ENCODE peak calls at places on chromosome 20, in seven cellular contexts. H is astrocyte of the spinal cord, O is nephron progenitor cell, T is fibroblast of pulmonary artery, S is AG10803, N is left ventricle myocardium inferior, I is Peyer's patch. Q is an unnamed sample.

GRCh38 chr20:11260611-11261010 is 586.8 kb upstream of the JAG1 start:
- DNase-seq in S (no peak), O (no peak), N (no peak), I (no peak), H (peak; percentile 83), T (peak; percentile 54), Q (no peak)

GRCh38 chr20:32070282-32070681 is 18.2 kb downstream of the HCK start:
- DNase-seq in H (no peak), I (no peak), N (no peak), S (no peak), O (no peak), T (no peak), Q (no peak)

GRCh38 chr20:58854638-58855471 is 2.3 kb downstream of the GNAS start:
- DNase-seq in I (no peak), N (no peak), O (peak; percentile 42), T (no peak), H (no peak), S (no peak), Q (no peak)

GRCh38 chr20:56424931-56425330 is 12.9 kb downstream of the CASS4 start:
- DNase-seq in S (no peak), I (no peak), O (no peak), N (no peak), T (no peak), H (no peak), Q (no peak)

GRCh38 chr20:45467861-45468260 is 1.7 kb upstream of the WFDC2 start:
- DNase-seq in H (no peak), O (no peak), T (no peak), I (no peak), S (no peak), N (no peak), Q (no peak)

GRCh38 chr20:24608926-24609667 is 139.7 kb downstream of the SYNDIG1 start:
- DNase-seq in T (peak; percentile 7), H (peak; percentile 36), N (no peak), O (no peak), I (no peak), S (peak; percentile 53), Q (no peak)

GRCh38 chr20:1336699-1337387 is 7.9 kb upstream of the SDCBP2 start:
- DNase-seq in O (no peak), S (peak; percentile 31), T (peak; percentile 84), H (peak; percentile 35), N (peak; percentile 84), I (peak; percentile 59), Q (no peak)

GRCh38 chr20:57329608-57330221 is at the start of gene SPO11:
- DNase-seq in N (no peak), I (no peak), S (no peak), H (no peak), T (no peak), O (peak; percentile 22), Q (no peak)

GRCh38 chr20:32965581-32966373 is 38.5 kb downstream of the SUN5 start:
- DNase-seq in T (no peak), S (no peak), H (no peak), O (no peak), I (peak; percentile 48), N (no peak), Q (no peak)

GRCh38 chr20:43994486-43995100 is 79.9 kb downstream of the TOX2 start:
- DNase-seq in S (peak; percentile 22), I (no peak), N (no peak), H (peak; percentile 17), O (no peak), T (peak; percentile 43), Q (peak; percentile 41)

GRCh38 chr20:45358282-45359068 is 4.5 kb upstream of the SYS1 start:
- DNase-seq in H (peak; percentile 60), S (peak; percentile 88), O (no peak), N (peak; percentile 73), T (peak; percentile 93), I (peak; percentile 76), Q (peak; percentile 62)

GRCh38 chr20:61135266-61135665 is 116.8 kb upstream of the CDH4 start:
- DNase-seq in S (peak; percentile 13), H (no peak), I (no peak), O (no peak), N (no peak), T (no peak), Q (no peak)

GRCh38 chr20:61510778-61511330 is 258.8 kb downstream of the CDH4 start:
- DNase-seq in H (no peak), N (no peak), S (no peak), T (no peak), I (no peak), O (no peak), Q (no peak)

GRCh38 chr20:44542902-44543301 is 21.0 kb upstream of the SERINC3 start:
- DNase-seq in N (no peak), T (no peak), H (no peak), I (no peak), O (no peak), S (no peak), Q (no peak)

GRCh38 chr20:51424270-51425041 is 118.1 kb downstream of the NFATC2 start:
- DNase-seq in O (no peak), I (no peak), N (no peak), S (no peak), H (no peak), T (no peak), Q (no peak)

GRCh38 chr20:11982289-11982957 is 64.7 kb downstream of the BTBD3 start:
- DNase-seq in H (no peak), T (no peak), N (no peak), O (no peak), S (no peak), I (peak; percentile 61), Q (no peak)

GRCh38 chr20:4542270-4542669 is 179.4 kb upstream of the PRND start:
- DNase-seq in T (no peak), I (no peak), O (no peak), S (no peak), H (no peak), N (no peak), Q (no peak)

GRCh38 chr20:31718952-31719643 is 3.6 kb downstream of the BCL2L1 start:
- DNase-seq in I (no peak), T (no peak), H (no peak), N (no peak), S (no peak), O (no peak), Q (no peak)

GRCh38 chr20:62362590-62362940 is 4.5 kb downstream of the LAMA5 start:
- DNase-seq in O (no peak), H (no peak), T (no peak), N (no peak), I (no peak), S (no peak), Q (no peak)

GRCh38 chr20:8389381-8390368 is 257.6 kb downstream of the PLCB1 start:
- DNase-seq in H (peak; percentile 71), N (no peak), S (peak; percentile 73), O (no peak), T (peak; percentile 81), I (no peak), Q (peak; percentile 47)

GRCh38 chr20:61936701-61937131 is 129.0 kb downstream of the TAF4 start:
- DNase-seq in H (no peak), O (no peak), I (no peak), S (no peak), N (peak; percentile 3), T (no peak), Q (no peak)

DNA sequence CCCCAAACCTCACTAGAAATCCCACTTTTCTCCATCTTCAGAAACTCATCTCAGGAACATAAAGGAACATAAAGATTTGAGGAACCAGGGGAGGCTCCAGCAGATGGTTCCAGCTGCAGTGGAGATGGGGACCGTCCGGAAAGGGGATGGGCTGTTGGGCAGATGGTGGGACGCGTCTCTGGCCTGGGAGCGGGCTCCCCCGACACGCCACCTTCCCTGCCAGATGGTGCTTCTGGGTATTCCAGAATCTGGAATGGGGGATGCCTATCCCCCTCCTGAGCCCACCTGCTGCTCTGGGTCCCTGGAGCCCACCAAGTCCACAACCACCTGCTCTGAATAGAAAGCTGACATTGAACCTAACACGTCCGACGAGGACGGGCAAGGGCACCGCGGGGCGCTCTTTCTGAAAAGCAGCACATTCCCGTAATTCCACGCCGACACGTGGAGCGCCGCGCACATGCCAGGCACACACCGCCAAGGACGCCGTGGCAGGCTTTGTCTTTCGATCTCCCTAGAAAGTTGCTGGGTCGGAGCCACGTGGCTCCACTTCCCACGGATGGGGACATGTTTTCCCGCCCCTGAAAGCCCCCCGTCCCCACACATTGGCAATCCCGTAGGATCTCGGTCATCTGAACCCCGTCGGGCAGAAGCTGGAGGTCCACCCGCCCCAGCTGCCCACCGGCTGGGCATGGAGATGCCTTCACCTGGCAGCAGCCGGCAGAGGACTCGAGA is 27.3 kb downstream of the SLC2A4RG start:
- DNase-seq in T (no peak), O (no peak), N (no peak), H (no peak), S (no peak), I (no peak), Q (no peak)
- TF ChIP-seq CTCF in T (no peak), O (no peak), N (no peak), H (no peak), S (no peak), I (no peak), Q (no peak)

GRCh38 chr20:13336308-13337089 is 115.4 kb downstream of the ISM1 start:
- DNase-seq in H (no peak), T (no peak), I (no peak), S (no peak), N (no peak), O (no peak), Q (peak; percentile 57)
- TF ChIP-seq CTCF in H (no peak), T (no peak), I (no peak), S (no peak), N (no peak), O (no peak), Q (no peak)

DNA sequence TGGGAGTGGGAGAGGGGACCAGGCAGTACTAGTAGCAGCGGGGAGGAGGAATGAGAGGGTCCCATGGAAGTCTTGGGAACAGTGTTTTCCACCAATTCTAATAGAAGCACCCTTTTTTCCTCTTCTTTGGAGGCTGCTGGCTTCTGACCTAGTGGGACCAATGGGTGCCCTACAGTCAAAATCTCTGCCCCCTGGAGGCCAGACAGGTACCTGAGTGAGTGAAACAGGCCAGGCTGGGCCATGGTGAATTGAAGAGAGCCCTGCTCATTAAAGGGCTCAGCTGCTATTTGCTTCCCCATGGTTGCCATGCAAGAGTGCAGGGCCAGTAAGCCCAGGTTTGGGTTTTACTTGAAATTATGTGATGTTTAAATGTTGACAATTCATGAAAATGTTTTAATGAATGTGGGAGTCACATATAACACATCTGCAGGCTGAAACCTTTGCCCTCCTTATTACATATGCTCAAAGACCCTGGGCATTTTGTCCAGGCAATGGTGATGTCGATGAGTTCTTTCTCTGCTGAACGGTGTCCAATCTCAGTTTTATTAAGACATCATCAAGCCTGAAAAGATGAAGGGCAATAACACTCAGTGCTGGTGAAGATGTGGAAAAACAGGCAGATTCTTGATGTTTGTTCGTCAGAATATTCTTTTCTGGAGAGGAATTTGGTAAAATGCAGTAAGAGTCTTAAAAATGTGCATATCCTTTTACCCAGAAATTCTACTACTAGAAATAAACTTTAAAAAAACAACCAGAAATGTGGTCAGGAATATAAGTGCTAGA is 42.3 kb upstream of the OCSTAMP start:
- DNase-seq in S (no peak), O (no peak), I (no peak), N (no peak), T (no peak), H (no peak), Q (no peak)
- TF ChIP-seq CTCF in S (peak; percentile 17), O (no peak), I (no peak), N (no peak), T (no peak), H (no peak), Q (peak; percentile 2)

GRCh38 chr20:35766843-35767242 is 5.0 kb upstream of the PHF20 start:
- DNase-seq in S (no peak), O (no peak), I (no peak), T (no peak), H (no peak), N (no peak), Q (no peak)

GRCh38 chr20:35757098-35757705 is 14.6 kb upstream of the PHF20 start:
- DNase-seq in N (no peak), T (no peak), O (no peak), H (no peak), I (no peak), S (no peak), Q (no peak)

GRCh38 chr20:35762461-35762860 is 9.4 kb upstream of the PHF20 start:
- DNase-seq in H (no peak), I (no peak), O (no peak), S (no peak), N (no peak), T (no peak), Q (no peak)
- TF ChIP-seq CTCF in H (no peak), I (no peak), O (no peak), S (no peak), N (no peak), T (no peak), Q (no peak)